ENCODE peak calls at places on chromosomes 4 and X, in nine cellular contexts. Q is cardiac muscle cell; H is psoas muscle; K is fibroblast of lung; F is HCT116; O is OCI-LY7; Z is uterus; U is naive thymus-derived CD4-positive, alpha-beta T cell; E is ascending aorta. C is an unnamed sample. For H3K36me3, the result is how much of the 10 kb centered on the place peaks cover.

GRCh38 chr4:87058272-87059073 is 123.7 kb downstream of the AFF1 start:
- DNase-seq in Q (no peak), H (no peak), K (no peak), F (peak), O (no peak), Z (no peak), U (no peak), E (no peak), C (peak)

GRCh38 chr4:143329985-143330384 is 6.7 kb upstream of the GAB1 start:
- DNase-seq in Q (no peak), H (no peak), K (no peak), F (no peak), O (no peak), Z (no peak), U (no peak), E (no peak), C (no peak)

GRCh38 chr4:159358226-159358625 is 255.3 kb downstream of the RAPGEF2 start:
- DNase-seq in Q (peak), H (no peak), K (peak), F (no peak), O (no peak), Z (no peak), U (no peak), E (no peak), C (no peak)

GRCh38 chr4:123622572-123622971 is 226.0 kb downstream of the SPRY1 start:
- DNase-seq in Q (no peak), H (no peak), K (no peak), F (no peak), O (no peak), Z (no peak), U (no peak), E (no peak), C (no peak)

GRCh38 chrX:148940411-148940996 is 440.1 kb downstream of the AFF2 start:
- DNase-seq in Q (peak), H (no peak), K (no peak), F (no peak), O (no peak), Z (no peak), U (no peak), E (no peak), C (no peak)

GRCh38 chrX:85992811-85993229 is 54.5 kb downstream of the CHM start:
- DNase-seq in Q (peak), H (no peak), K (peak), F (peak), O (no peak), Z (no peak), U (no peak), E (no peak), C (no peak)

GRCh38 chrX:123201720-123202119 is 17.6 kb downstream of the GRIA3 start:
- DNase-seq in Q (no peak), H (no peak), K (no peak), F (no peak), O (no peak), Z (no peak), U (no peak), E (no peak), C (no peak)

GRCh38 chr4:55125087-55125721 is at the start of gene KDR:
- DNase-seq in Q (peak), H (peak), K (peak), F (no peak), O (no peak), Z (peak), U (no peak), E (no peak), C (no peak)

GRCh38 chr4:188328966-188329365 is 189.7 kb downstream of the TRIML1 start:
- DNase-seq in Q (no peak), H (no peak), K (no peak), F (no peak), O (no peak), Z (no peak), U (no peak), E (no peak), C (no peak)

GRCh38 chrX:19349263-19349662 is 5.5 kb downstream of the PDHA1 start:
- DNase-seq in Q (no peak), H (no peak), K (no peak), F (no peak), O (no peak), Z (no peak), U (no peak), E (no peak), C (no peak)

GRCh38 chrX:150363561-150364346 is 637 bp downstream of the MAMLD1 start:
- DNase-seq in Q (peak), H (peak), K (peak), F (no peak), O (no peak), Z (peak), U (no peak), E (no peak), C (no peak)

GRCh38 chr4:53821179-53821851 is 230.0 kb upstream of the LNX1 start:
- DNase-seq in Q (no peak), H (no peak), K (no peak), F (no peak), O (no peak), Z (no peak), U (no peak), E (no peak), C (no peak)

GRCh38 chr4:155544547-155544946 is 122.1 kb upstream of the GUCY1A1 start:
- DNase-seq in Q (no peak), H (no peak), K (no peak), F (no peak), O (no peak), Z (no peak), U (no peak), E (no peak), C (no peak)

GRCh38 chr4:175413561-175413960 is 398.5 kb downstream of the GPM6A start:
- DNase-seq in Q (no peak), H (no peak), K (no peak), F (no peak), O (no peak), Z (no peak), U (no peak), E (no peak), C (no peak)

GRCh38 chr4:115361781-115362180 is 248.4 kb upstream of the NDST4 start:
- DNase-seq in Q (no peak), H (no peak), K (no peak), F (no peak), O (no peak), Z (no peak), U (no peak), E (no peak), C (no peak)

GRCh38 chr4:185682236-185682635 is 129.8 kb downstream of the SORBS2 start:
- DNase-seq in Q (peak), H (no peak), K (no peak), F (no peak), O (no peak), Z (no peak), U (no peak), E (no peak), C (no peak)

GRCh38 chr4:102586644-102587021 is 85.5 kb downstream of the NFKB1 start:
- DNase-seq in Q (no peak), H (no peak), K (no peak), F (no peak), O (no peak), Z (no peak), U (peak), E (no peak), C (no peak)

GRCh38 chrX:48749182-48749581 is 12.4 kb upstream of the GLOD5 start:
- DNase-seq in Q (no peak), H (no peak), K (no peak), F (no peak), O (no peak), Z (no peak), U (no peak), E (no peak), C (no peak)

GRCh38 chr4:5206391-5206790 is 155.1 kb downstream of the STK32B start:
- DNase-seq in Q (peak), H (peak), K (peak), F (peak), O (no peak), Z (peak), U (no peak), E (no peak), C (no peak)

GRCh38 chr4:34771632-34772031 is 1472.7 kb downstream of the ARAP2 start:
- DNase-seq in Q (no peak), H (no peak), K (no peak), F (no peak), O (no peak), Z (no peak), U (no peak), E (no peak), C (no peak)

GRCh38 chr4:153071953-153072622 is 132.2 kb upstream of the TRIM2 start:
- DNase-seq in Q (peak), H (no peak), K (no peak), F (no peak), O (no peak), Z (no peak), U (no peak), E (no peak), C (no peak)

GRCh38 chr4:188879598-188879997 is 740.4 kb downstream of the TRIML1 start:
- DNase-seq in Q (no peak), H (no peak), K (no peak), F (no peak), O (no peak), Z (no peak), U (no peak), E (no peak), C (no peak)

GRCh38 chr4:94690851-94691254 is 66.9 kb upstream of the BMPR1B start:
- DNase-seq in Q (no peak), H (no peak), K (peak), F (no peak), O (no peak), Z (no peak), U (no peak), E (no peak), C (no peak)

GRCh38 chrX:153857348-153857903 is 27.1 kb upstream of the PDZD4 start:
- DNase-seq in Q (no peak), H (no peak), K (no peak), F (no peak), O (no peak), Z (no peak), U (no peak), E (no peak), C (no peak)

GRCh38 chrX:44234541-44234940 is 108.9 kb downstream of the EFHC2 start:
- DNase-seq in Q (no peak), H (no peak), K (no peak), F (no peak), O (no peak), Z (no peak), U (no peak), E (no peak), C (no peak)

GRCh38 chrX:112945796-112946195 is 105.2 kb upstream of the AMOT start:
- DNase-seq in Q (no peak), H (no peak), K (no peak), F (no peak), O (no peak), Z (no peak), U (no peak), E (no peak), C (no peak)

GRCh38 chr4:93466440-93466839 is 362.1 kb upstream of the ATOH1 start:
- DNase-seq in Q (no peak), H (no peak), K (no peak), F (no peak), O (no peak), Z (no peak), U (no peak), E (no peak), C (no peak)

GRCh38 chr4:182306792-182307507 is 63.7 kb downstream of the TENM3 start:
- DNase-seq in Q (no peak), H (no peak), K (peak), F (no peak), O (no peak), Z (no peak), U (no peak), E (no peak), C (no peak)

GRCh38 chr4:12036450-12036849 is 607.8 kb upstream of the HS3ST1 start:
- DNase-seq in Q (peak), H (no peak), K (no peak), F (no peak), O (no peak), Z (no peak), U (no peak), E (no peak), C (no peak)

GRCh38 chr4:38572798-38573197 is 91.2 kb upstream of the KLF3 start:
- DNase-seq in Q (peak), H (no peak), K (peak), F (no peak), O (no peak), Z (no peak), U (no peak), E (no peak), C (no peak)

DNA sequence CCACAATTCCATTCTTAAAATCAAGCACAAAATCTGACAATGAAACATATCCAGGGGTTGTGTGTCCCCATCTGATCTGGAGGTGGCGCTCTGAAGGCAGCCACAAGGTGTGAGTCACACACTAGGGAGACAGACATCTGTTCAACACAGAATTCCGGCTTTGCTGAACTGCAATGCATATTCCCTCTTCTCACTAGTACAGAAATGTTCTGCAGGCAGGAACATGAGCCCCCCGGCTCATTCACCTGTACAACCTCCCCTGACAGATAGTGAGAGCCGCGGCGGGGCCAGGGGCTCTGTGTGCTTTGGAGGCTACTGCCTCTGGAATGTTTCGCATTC is 41.9 kb downstream of the WDR1 start:
- DNase-seq in Q (peak), H (no peak), K (peak), F (no peak), O (peak), Z (no peak), U (no peak), E (no peak), C (no peak)
- H3K36me3 ChIP-seq in Q (half or more), H (under half), K (half or more), F (under half), O (half or more), Z (under half), U (under half), E (half or more), C (half or more)

GRCh38 chr4:176782191-176782590 is 10.5 kb downstream of the VEGFC start:
- DNase-seq in Q (no peak), H (no peak), K (no peak), F (no peak), O (no peak), Z (no peak), U (no peak), E (no peak), C (no peak)
- H3K27ac ChIP-seq in Q (no peak), H (peak), K (no peak), F (no peak), O (no peak), Z (peak), U (no peak), E (no peak), C (peak)

DNA sequence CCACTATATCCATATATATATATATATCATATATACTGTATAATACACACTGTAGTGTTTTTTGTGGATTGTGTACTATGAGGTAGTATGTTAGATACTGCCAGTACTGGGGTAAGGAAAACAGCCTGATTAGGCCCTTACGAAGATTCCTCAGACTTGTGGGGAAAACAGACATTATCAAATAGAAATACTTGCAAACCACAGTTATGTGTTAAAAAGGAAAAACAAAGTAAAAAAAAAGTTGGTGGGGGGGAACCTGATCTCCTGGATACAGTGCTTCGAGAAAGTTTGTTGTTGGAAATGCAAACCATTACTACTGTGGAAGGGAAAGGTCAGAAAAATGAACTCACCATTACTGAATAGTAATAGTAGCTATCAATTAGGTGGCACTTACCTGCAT is 53.0 kb downstream of the PKD2 start:
- DNase-seq in Q (peak), H (no peak), K (no peak), F (no peak), O (no peak), Z (no peak), U (no peak), E (no peak), C (no peak)
- H3K36me3 ChIP-seq in Q (under half), H (under half), K (under half), F (under half), O (under half), Z (under half), U (under half), E (half or more), C (under half)

DNA sequence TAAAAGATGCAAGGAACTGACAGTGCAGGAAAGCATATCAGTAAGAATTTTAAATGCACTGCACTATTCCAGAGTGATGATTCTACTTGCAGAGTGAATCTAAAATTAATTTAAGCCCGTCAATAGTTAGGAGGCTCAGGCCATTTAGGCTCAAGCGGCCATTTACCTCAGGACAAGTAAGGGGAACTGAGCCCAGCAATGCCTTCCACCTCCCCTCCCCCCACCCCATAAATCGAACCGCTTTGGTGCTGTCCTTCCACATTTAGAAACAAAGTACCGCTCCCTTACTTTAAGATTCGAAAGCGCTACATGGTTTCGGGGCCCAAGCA is 665 bp downstream of the RBM41 start:
- DNase-seq in Q (peak), H (no peak), K (peak), F (no peak), O (peak), Z (no peak), U (no peak), E (no peak), C (no peak)
- H3K27ac ChIP-seq in Q (peak), H (peak), K (peak), F (peak), O (peak), Z (peak), U (peak), E (no peak), C (peak)

GRCh38 chr4:960140-960735 is 13.1 kb downstream of the DGKQ start:
- DNase-seq in Q (no peak), H (no peak), K (no peak), F (no peak), O (no peak), Z (no peak), U (no peak), E (no peak), C (no peak)

GRCh38 chr4:961651-962230 is 11.6 kb downstream of the DGKQ start:
- DNase-seq in Q (no peak), H (no peak), K (no peak), F (no peak), O (no peak), Z (no peak), U (no peak), E (no peak), C (no peak)

GRCh38 chr4:962231-963208 is 10.8 kb downstream of the DGKQ start:
- DNase-seq in Q (no peak), H (no peak), K (no peak), F (no peak), O (peak), Z (peak), U (no peak), E (no peak), C (no peak)

GRCh38 chr4:959338-960139 is 13.8 kb downstream of the DGKQ start:
- DNase-seq in Q (no peak), H (no peak), K (no peak), F (no peak), O (no peak), Z (peak), U (no peak), E (no peak), C (no peak)

GRCh38 chr4:960736-961650 is 12.4 kb downstream of the DGKQ start:
- DNase-seq in Q (no peak), H (no peak), K (no peak), F (no peak), O (no peak), Z (peak), U (no peak), E (no peak), C (no peak)
- H3K36me3 ChIP-seq in Q (under half), H (under half), K (under half), F (under half), O (under half), Z (under half), U (under half), E (half or more), C (half or more)

DNA sequence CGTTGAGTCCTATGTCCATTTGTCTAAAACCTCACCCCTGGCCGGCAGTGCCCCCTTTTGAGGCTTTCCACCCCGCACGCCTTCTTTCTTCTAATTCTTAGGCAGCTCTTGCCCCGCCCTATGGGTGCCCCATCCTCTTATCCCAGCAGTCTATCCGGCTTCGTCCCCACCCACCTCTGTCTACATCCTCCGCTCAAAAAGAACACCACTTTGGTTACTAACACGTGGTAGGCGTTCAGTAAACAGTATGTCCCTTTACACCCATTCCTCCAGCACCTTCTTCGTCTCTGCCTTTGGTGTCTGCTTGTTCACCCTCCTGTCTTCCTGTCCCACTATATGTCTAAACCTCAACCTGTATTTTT is 39.2 kb downstream of the STARD8 start:
- DNase-seq in Q (peak), H (no peak), K (peak), F (no peak), O (no peak), Z (peak), U (no peak), E (no peak), C (peak)
- H3K27ac ChIP-seq in Q (no peak), H (peak), K (no peak), F (no peak), O (no peak), Z (peak), U (no peak), E (peak), C (peak)

GRCh38 chr4:68338625-68339024 is 11.3 kb downstream of the YTHDC1 start:
- DNase-seq in Q (peak), H (no peak), K (no peak), F (no peak), O (no peak), Z (no peak), U (no peak), E (no peak), C (no peak)

GRCh38 chr4:68342139-68342538 is 7.8 kb downstream of the YTHDC1 start:
- DNase-seq in Q (peak), H (no peak), K (peak), F (no peak), O (no peak), Z (no peak), U (no peak), E (no peak), C (no peak)

GRCh38 chr4:68337004-68337403 is 12.9 kb downstream of the YTHDC1 start:
- DNase-seq in Q (no peak), H (no peak), K (no peak), F (no peak), O (no peak), Z (no peak), U (no peak), E (no peak), C (no peak)

GRCh38 chr4:68337522-68337921 is 12.4 kb downstream of the YTHDC1 start:
- DNase-seq in Q (no peak), H (no peak), K (no peak), F (no peak), O (no peak), Z (no peak), U (no peak), E (no peak), C (no peak)

GRCh38 chr4:68336530-68336929 is 13.4 kb downstream of the YTHDC1 start:
- DNase-seq in Q (no peak), H (no peak), K (no peak), F (no peak), O (no peak), Z (no peak), U (no peak), E (no peak), C (no peak)
- H3K36me3 ChIP-seq in Q (half or more), H (under half), K (under half), F (under half), O (half or more), Z (under half), U (under half), E (under half), C (under half)

GRCh38 chr4:88320780-88321373 is 36.5 kb upstream of the PPM1K start:
- DNase-seq in Q (peak), H (no peak), K (peak), F (no peak), O (peak), Z (no peak), U (peak), E (no peak), C (no peak)
- H3K27ac ChIP-seq in Q (no peak), H (no peak), K (no peak), F (no peak), O (peak), Z (peak), U (peak), E (no peak), C (no peak)

GRCh38 chrX:6849711-6850415 is 297.6 kb upstream of the STS start:
- DNase-seq in Q (no peak), H (no peak), K (no peak), F (no peak), O (no peak), Z (no peak), U (no peak), E (no peak), C (no peak)
- H3K36me3 ChIP-seq in Q (under half), H (under half), K (under half), F (under half), O (under half), Z (under half), U (under half), E (under half), C (under half)

C was measured in esophagus muscularis mucosa.